ENCODE peak calls at places on chromosomes 12 and 14, in five cellular contexts. W, O, X, V and S are unnamed samples.
A peak's percentile ranks its signal among the peaks of the same experiment; 100 is the strongest.

GRCh38 chr12:15837141-15837781 is 44.9 kb upstream of the STRAP start:
- DNase-seq in W (no peak), O (no peak), X (no peak), V (no peak), S (no peak)

GRCh38 chr12:68667896-68668295 is 18.9 kb upstream of the NUP107 start:
- DNase-seq in W (no peak), O (no peak), X (no peak), V (no peak), S (no peak)

GRCh38 chr14:39432619-39433451 is 602 bp upstream of the FBXO33 start:
- DNase-seq in W (peak; percentile 92), O (peak; percentile 92), X (peak; percentile 91), V (peak; percentile 96), S (peak; percentile 98)

GRCh38 chr12:76942276-76942675 is 63.5 kb upstream of the CSRP2 start:
- DNase-seq in W (no peak), O (no peak), X (no peak), V (no peak), S (no peak)

GRCh38 chr12:101200824-101201223 is 9.2 kb downstream of the SLC5A8 start:
- DNase-seq in W (no peak), O (no peak), X (no peak), V (no peak), S (no peak)

GRCh38 chr14:59422069-59422881 is 42.9 kb downstream of the GPR135 start:
- DNase-seq in W (no peak), O (no peak), X (no peak), V (no peak), S (no peak)

GRCh38 chr12:107515446-107515958 is 170.1 kb upstream of the PWP1 start:
- DNase-seq in W (no peak), O (no peak), X (peak; percentile 89), V (peak; percentile 54), S (no peak)

GRCh38 chr14:50835280-50835679 is 4.3 kb upstream of the NIN start:
- DNase-seq in W (no peak), O (no peak), X (no peak), V (peak; percentile 58), S (no peak)

GRCh38 chr12:132702640-132703039 is 8.0 kb upstream of the PGAM5 start:
- DNase-seq in W (no peak), O (no peak), X (no peak), V (no peak), S (no peak)

GRCh38 chr14:99136047-99136400 is 136.0 kb downstream of the BCL11B start:
- DNase-seq in W (no peak), O (peak; percentile 28), X (peak; percentile 7), V (peak; percentile 34), S (peak; percentile 48)

GRCh38 chr12:40157307-40157706 is 51.4 kb upstream of the SLC2A13 start:
- DNase-seq in W (no peak), O (no peak), X (no peak), V (no peak), S (no peak)

GRCh38 chr14:92473261-92473946 is 40.2 kb upstream of the RIN3 start:
- DNase-seq in W (peak; percentile 58), O (no peak), X (peak; percentile 83), V (peak; percentile 57), S (no peak)

GRCh38 chr14:67513631-67514108 is 19.4 kb upstream of the PLEKHH1 start:
- DNase-seq in W (no peak), O (no peak), X (no peak), V (peak; percentile 51), S (no peak)

GRCh38 chr12:106246891-106247730 is 709 bp downstream of the CKAP4 start:
- DNase-seq in W (peak; percentile 62), O (peak; percentile 63), X (peak; percentile 68), V (peak; percentile 76), S (peak; percentile 87)

GRCh38 chr14:64549016-64549415 is 745 bp upstream of the PPP1R36 start:
- DNase-seq in W (no peak), O (no peak), X (no peak), V (no peak), S (no peak)

GRCh38 chr12:65509953-65510352 is 231.5 kb downstream of the MSRB3 start:
- DNase-seq in W (no peak), O (no peak), X (no peak), V (no peak), S (no peak)

GRCh38 chr12:31732926-31733548 is 4.2 kb upstream of the AMN1 start:
- DNase-seq in W (no peak), O (no peak), X (no peak), V (no peak), S (no peak)

GRCh38 chr14:96838449-96838848 is 41.3 kb downstream of the VRK1 start:
- DNase-seq in W (no peak), O (no peak), X (no peak), V (no peak), S (no peak)
- H3K36me3 ChIP-seq in W (no peaks in the 10 kb centered on the region), O (no peaks in the 10 kb centered on the region), X (peaks cover 16% of the 10 kb centered on the region), V (peaks cover 6% of the 10 kb centered on the region), S (peaks cover 7% of the 10 kb centered on the region)

DNA sequence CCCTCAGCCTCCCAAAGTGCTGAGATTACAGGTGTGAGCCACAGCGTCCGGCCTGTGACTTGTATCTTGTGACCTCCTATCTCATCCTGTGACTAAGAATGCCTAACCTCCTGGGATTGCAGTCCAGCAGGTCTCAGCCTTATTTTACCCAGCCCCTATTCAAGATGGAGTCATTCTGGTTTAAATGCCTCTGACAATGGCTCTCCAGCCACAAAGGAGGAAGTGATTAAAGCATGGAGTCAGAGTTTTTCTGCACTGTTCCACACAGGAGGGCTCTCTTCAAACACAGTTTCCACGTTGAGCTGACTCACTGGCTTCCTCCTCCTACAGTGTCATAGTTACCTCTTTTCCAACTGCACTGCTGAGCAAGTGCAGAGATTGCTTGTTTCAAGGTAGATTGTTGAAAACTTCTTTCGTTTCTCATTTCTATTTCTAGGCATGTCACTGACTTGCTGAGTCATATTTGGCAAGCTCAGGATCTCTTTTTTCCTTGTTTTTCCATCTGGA is 383.8 kb downstream of the PCNX1 start:
- DNase-seq in W (no peak), O (no peak), X (no peak), V (no peak), S (no peak)
- H3K4me3 ChIP-seq in W (no peak overlapping the region), O (no peak overlapping the region), X (no peak overlapping the region), V (no peak overlapping the region), S (no peak overlapping the region)

GRCh38 chr12:56208014-56208413 is 13.7 kb downstream of the RNF41 start:
- DNase-seq in W (no peak), O (no peak), X (no peak), V (peak; percentile 78), S (no peak)
- H3K36me3 ChIP-seq in W (no peaks in the 10 kb centered on the region), O (peaks cover 4% of the 10 kb centered on the region), X (peaks cover 84% of the 10 kb centered on the region), V (peaks cover 85% of the 10 kb centered on the region), S (peaks cover 88% of the 10 kb centered on the region)

DNA sequence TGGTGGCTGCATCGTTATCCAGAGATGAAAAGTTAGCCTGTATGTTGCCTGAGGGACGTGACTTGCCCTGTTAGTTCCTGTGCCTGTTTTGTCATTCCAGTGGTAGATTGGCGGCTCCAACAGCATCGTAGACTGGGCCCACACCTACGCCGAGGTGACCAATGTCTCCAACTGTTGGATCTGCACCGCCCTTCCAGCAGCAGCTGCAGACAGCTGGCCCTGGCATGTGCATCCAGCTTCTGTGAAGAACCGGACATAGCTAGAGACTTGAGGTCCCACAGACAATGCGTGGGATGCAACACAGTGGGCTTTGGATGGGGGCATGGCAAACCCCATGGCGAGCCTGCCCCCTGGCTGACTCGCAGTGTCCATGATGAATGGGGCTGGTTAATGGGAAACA is 93.0 kb upstream of the TMPO start:
- DNase-seq in W (no peak), O (no peak), X (no peak), V (no peak), S (no peak)
- H3K4me3 ChIP-seq in W (no peak overlapping the region), O (no peak overlapping the region), X (no peak overlapping the region), V (no peak overlapping the region), S (no peak overlapping the region)

DNA sequence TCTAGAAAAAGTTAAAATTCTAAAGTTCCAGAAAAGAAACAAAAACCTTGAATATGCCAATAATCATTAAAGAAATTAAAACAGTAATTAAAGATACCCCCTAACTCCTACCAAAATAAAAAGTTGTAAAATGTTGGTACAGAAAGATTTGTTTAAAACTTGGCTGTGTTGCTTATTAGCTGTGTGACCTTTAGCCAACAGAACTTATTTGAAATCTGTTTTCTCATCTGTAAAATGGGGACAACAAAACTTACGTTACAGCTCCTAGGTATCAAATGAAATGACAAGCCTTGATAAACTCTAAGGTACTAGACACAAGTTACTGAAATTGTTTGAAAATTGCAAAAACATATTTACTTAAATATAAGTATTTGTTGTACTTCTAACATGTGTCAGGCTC is 71.7 kb downstream of the ELK3 start:
- DNase-seq in W (no peak), O (no peak), X (no peak), V (no peak), S (no peak)
- H3K36me3 ChIP-seq in W (no peaks in the 10 kb centered on the region), O (no peaks in the 10 kb centered on the region), X (peaks cover 9% of the 10 kb centered on the region), V (peaks cover 22% of the 10 kb centered on the region), S (peaks cover 65% of the 10 kb centered on the region)